ENCODE peak calls at places on chromosomes 16 and 17, in seven cellular contexts. H is T-helper 9 cell, R is germinal center, A is astrocyte of the spinal cord, G is RWPE1, E is NCI-H1105, F is MCF 10A. B is an unnamed sample.

GRCh38 chr16:50274771-50275415 is 8.5 kb downstream of the ADCY7 start:
- DNase-seq in F (no peak), H (no peak), R (no peak), G (no peak), A (no peak), E (no peak), B (no peak)

GRCh38 chr17:62718420-62718819 is 89.7 kb downstream of the MARCHF10 start:
- DNase-seq in H (no peak), E (no peak), F (peak), G (no peak), A (peak), R (no peak), B (no peak)

GRCh38 chr17:78562734-78563133 is 14.5 kb downstream of the DNAH17 start:
- DNase-seq in R (no peak), G (no peak), F (no peak), H (no peak), A (no peak), E (no peak), B (no peak)

GRCh38 chr17:4445731-4446130 is 12.0 kb downstream of the SPNS3 start:
- DNase-seq in R (no peak), F (no peak), H (no peak), E (no peak), A (no peak), G (no peak), B (no peak)

GRCh38 chr17:17722081-17722905 is 41.0 kb downstream of the RAI1 start:
- DNase-seq in E (no peak), F (no peak), R (no peak), G (no peak), A (no peak), H (no peak), B (no peak)

GRCh38 chr16:15704545-15704987 is 54.5 kb downstream of the NDE1 start:
- DNase-seq in R (peak), H (peak), E (peak), G (peak), F (peak), A (peak), B (peak)

GRCh38 chr16:81758376-81758775 is 20.7 kb upstream of the PLCG2 start:
- DNase-seq in E (no peak), R (no peak), G (no peak), A (no peak), H (no peak), F (peak), B (no peak)

GRCh38 chr16:30760160-30760559 is 1.7 kb downstream of the CFAP119 start:
- DNase-seq in A (no peak), R (no peak), F (no peak), H (no peak), G (no peak), E (no peak), B (no peak)

GRCh38 chr17:40483679-40484078 is 17.7 kb downstream of the TNS4 start:
- DNase-seq in E (no peak), H (no peak), F (no peak), A (no peak), G (no peak), R (no peak), B (no peak)

GRCh38 chr16:3022697-3023414 is 886 bp downstream of the HCFC1R1 start:
- DNase-seq in E (no peak), G (no peak), R (no peak), A (peak), H (no peak), F (peak), B (no peak)